ENCODE peak calls at places on chromosomes 11 and 22, in six cellular contexts. One of them, this sample, is unnamed.

GRCh38 chr11:123061403-123062157 is at the start of gene HSPA8:
- DNase-seq in MG63: peak; percentile 93
- DNase-seq in uterus: peak; percentile 65
- DNase-seq in MM.1S: peak; percentile 71
- DNase-seq in trophoblast cell: peak; percentile 58
- DNase-seq in pancreas: peak; percentile 76
- DNase-seq in this sample: peak; percentile 86

GRCh38 chr22:28249402-28249801 is 330.3 kb upstream of the PITPNB start:
- DNase-seq in MG63: no peak
- DNase-seq in uterus: no peak
- DNase-seq in MM.1S: no peak
- DNase-seq in trophoblast cell: no peak
- DNase-seq in pancreas: no peak
- DNase-seq in this sample: no peak

GRCh38 chr22:46092011-46092410 is 58.3 kb upstream of the PPARA start:
- DNase-seq in MG63: no peak
- DNase-seq in uterus: no peak
- DNase-seq in MM.1S: no peak
- DNase-seq in trophoblast cell: no peak
- DNase-seq in pancreas: peak; percentile 34
- DNase-seq in this sample: no peak

GRCh38 chr11:107203656-107204055 is 185.4 kb upstream of the GUCY1A2 start:
- DNase-seq in MG63: no peak
- DNase-seq in uterus: no peak
- DNase-seq in MM.1S: no peak
- DNase-seq in trophoblast cell: peak; percentile 81
- DNase-seq in pancreas: no peak
- DNase-seq in this sample: no peak

GRCh38 chr11:72069200-72069599 is 11.1 kb downstream of the NUMA1 start:
- DNase-seq in MG63: no peak
- DNase-seq in uterus: no peak
- DNase-seq in MM.1S: no peak
- DNase-seq in trophoblast cell: no peak
- DNase-seq in pancreas: no peak
- DNase-seq in this sample: peak; percentile 67

GRCh38 chr11:110759972-110760381 is 47.7 kb upstream of the ARHGAP20 start:
- DNase-seq in MG63: peak; percentile 83
- DNase-seq in uterus: no peak
- DNase-seq in MM.1S: no peak
- DNase-seq in trophoblast cell: no peak
- DNase-seq in pancreas: no peak
- DNase-seq in this sample: peak; percentile 34

GRCh38 chr22:29938285-29938693 is 55.3 kb downstream of the MTMR3 start:
- DNase-seq in MG63: no peak
- DNase-seq in uterus: no peak
- DNase-seq in MM.1S: no peak
- DNase-seq in trophoblast cell: peak; percentile 28
- DNase-seq in pancreas: no peak
- DNase-seq in this sample: no peak

GRCh38 chr22:19888131-19888746 is 33.6 kb upstream of the GNB1L start:
- DNase-seq in MG63: no peak
- DNase-seq in uterus: no peak
- DNase-seq in MM.1S: no peak
- DNase-seq in trophoblast cell: no peak
- DNase-seq in pancreas: peak; percentile 17
- DNase-seq in this sample: no peak

GRCh38 chr11:114159320-114159719 is 99.8 kb downstream of the ZBTB16 start:
- DNase-seq in MG63: no peak
- DNase-seq in uterus: no peak
- DNase-seq in MM.1S: no peak
- DNase-seq in trophoblast cell: no peak
- DNase-seq in pancreas: no peak
- DNase-seq in this sample: no peak

GRCh38 chr22:42972592-42973535 is 42.1 kb downstream of the PACSIN2 start:
- DNase-seq in MG63: no peak
- DNase-seq in uterus: no peak
- DNase-seq in MM.1S: no peak
- DNase-seq in trophoblast cell: peak; percentile 68
- DNase-seq in pancreas: no peak
- DNase-seq in this sample: no peak

GRCh38 chr11:104891135-104891534 is 7.1 kb downstream of the CASP12 start:
- DNase-seq in MG63: no peak
- DNase-seq in uterus: no peak
- DNase-seq in MM.1S: no peak
- DNase-seq in trophoblast cell: no peak
- DNase-seq in pancreas: no peak
- DNase-seq in this sample: no peak

GRCh38 chr11:132278801-132279574 is 908.6 kb downstream of the NTM start:
- DNase-seq in MG63: peak; percentile 3
- DNase-seq in uterus: no peak
- DNase-seq in MM.1S: peak; percentile 58
- DNase-seq in trophoblast cell: peak; percentile 9
- DNase-seq in pancreas: no peak
- DNase-seq in this sample: peak; percentile 60

GRCh38 chr11:73854680-73855079 is 22.0 kb downstream of the COA4 start:
- DNase-seq in MG63: no peak
- DNase-seq in uterus: no peak
- DNase-seq in MM.1S: no peak
- DNase-seq in trophoblast cell: peak; percentile 89
- DNase-seq in pancreas: no peak
- DNase-seq in this sample: peak; percentile 73

GRCh38 chr11:104122008-104122635 is 41.8 kb downstream of the PDGFD start:
- DNase-seq in MG63: no peak
- DNase-seq in uterus: no peak
- DNase-seq in MM.1S: no peak
- DNase-seq in trophoblast cell: no peak
- DNase-seq in pancreas: peak; percentile 21
- DNase-seq in this sample: no peak

GRCh38 chr22:36191106-36191836 is 10.3 kb downstream of the APOL4 start:
- DNase-seq in MG63: peak; percentile 90
- DNase-seq in uterus: peak; percentile 57
- DNase-seq in MM.1S: no peak
- DNase-seq in trophoblast cell: no peak
- DNase-seq in pancreas: no peak
- DNase-seq in this sample: peak; percentile 83

GRCh38 chr11:71490044-71490730 is 36.9 kb upstream of the KRTAP5-7 start:
- DNase-seq in MG63: no peak
- DNase-seq in uterus: peak; percentile 8
- DNase-seq in MM.1S: no peak
- DNase-seq in trophoblast cell: no peak
- DNase-seq in pancreas: no peak
- DNase-seq in this sample: no peak

GRCh38 chr11:76830639-76831312 is 29.9 kb upstream of the ACER3 start:
- DNase-seq in MG63: peak; percentile 76
- DNase-seq in uterus: no peak
- DNase-seq in MM.1S: no peak
- DNase-seq in trophoblast cell: no peak
- DNase-seq in pancreas: no peak
- DNase-seq in this sample: peak; percentile 84

GRCh38 chr11:65102142-65103095 is 6.4 kb downstream of the VPS51 start:
- DNase-seq in MG63: peak; percentile 56
- DNase-seq in uterus: no peak
- DNase-seq in MM.1S: no peak
- DNase-seq in trophoblast cell: no peak
- DNase-seq in pancreas: no peak
- DNase-seq in this sample: no peak

GRCh38 chr22:24594569-24595120 is 1.8 kb upstream of the LRRC75B start:
- DNase-seq in MG63: no peak
- DNase-seq in uterus: no peak
- DNase-seq in MM.1S: no peak
- DNase-seq in trophoblast cell: no peak
- DNase-seq in pancreas: peak; percentile 61
- DNase-seq in this sample: no peak

GRCh38 chr11:17498058-17498457 is 21.4 kb upstream of the ABCC8 start:
- DNase-seq in MG63: no peak
- DNase-seq in uterus: no peak
- DNase-seq in MM.1S: peak; percentile 14
- DNase-seq in trophoblast cell: no peak
- DNase-seq in pancreas: no peak
- DNase-seq in this sample: no peak

GRCh38 chr11:35487532-35488078 is 37.8 kb downstream of the PAMR1 start:
- DNase-seq in MG63: peak; percentile 33
- DNase-seq in uterus: peak; percentile 31
- DNase-seq in MM.1S: no peak
- DNase-seq in trophoblast cell: peak; percentile 22
- DNase-seq in pancreas: peak; percentile 18
- DNase-seq in this sample: peak; percentile 65

GRCh38 chr11:48141475-48142100 is 75.0 kb upstream of the OR4B1 start:
- DNase-seq in MG63: no peak
- DNase-seq in uterus: no peak
- DNase-seq in MM.1S: no peak
- DNase-seq in trophoblast cell: no peak
- DNase-seq in pancreas: no peak
- DNase-seq in this sample: peak; percentile 81

GRCh38 chr11:108518581-108518980 is 20.4 kb upstream of the POGLUT3 start:
- DNase-seq in MG63: no peak
- DNase-seq in uterus: no peak
- DNase-seq in MM.1S: no peak
- DNase-seq in trophoblast cell: peak; percentile 86
- DNase-seq in pancreas: no peak
- DNase-seq in this sample: no peak

GRCh38 chr11:70755410-70756158 is 357.3 kb downstream of the CTTN start:
- DNase-seq in MG63: peak; percentile 67
- DNase-seq in uterus: peak; percentile 21
- DNase-seq in MM.1S: peak; percentile 58
- DNase-seq in trophoblast cell: peak; percentile 87
- DNase-seq in pancreas: peak; percentile 60
- DNase-seq in this sample: peak; percentile 80

GRCh38 chr11:11985016-11985715 is 23.3 kb downstream of the DKK3 start:
- DNase-seq in MG63: no peak
- DNase-seq in uterus: no peak
- DNase-seq in MM.1S: no peak
- DNase-seq in trophoblast cell: peak; percentile 84
- DNase-seq in pancreas: no peak
- DNase-seq in this sample: peak; percentile 83
- H3K9me3 ChIP-seq in MG63: peaks cover 14% of the 10 kb centered on the region
- H3K9me3 ChIP-seq in uterus: no peaks in the 10 kb centered on the region
- H3K9me3 ChIP-seq in MM.1S: no peaks in the 10 kb centered on the region
- H3K9me3 ChIP-seq in trophoblast cell: peaks cover 5% of the 10 kb centered on the region
- H3K9me3 ChIP-seq in pancreas: no peaks in the 10 kb centered on the region
- H3K9me3 ChIP-seq in this sample: no peaks in the 10 kb centered on the region

GRCh38 chr11:1241706-1242105 is 18.8 kb downstream of the MUC5B start:
- DNase-seq in MG63: no peak
- DNase-seq in uterus: no peak
- DNase-seq in MM.1S: no peak
- DNase-seq in trophoblast cell: no peak
- DNase-seq in pancreas: no peak
- DNase-seq in this sample: no peak
- H3K9me3 ChIP-seq in MG63: no peaks in the 10 kb centered on the region
- H3K9me3 ChIP-seq in uterus: no peaks in the 10 kb centered on the region
- H3K9me3 ChIP-seq in MM.1S: no peaks in the 10 kb centered on the region
- H3K9me3 ChIP-seq in trophoblast cell: peaks cover 54% of the 10 kb centered on the region
- H3K9me3 ChIP-seq in pancreas: no peaks in the 10 kb centered on the region
- H3K9me3 ChIP-seq in this sample: no peaks in the 10 kb centered on the region

GRCh38 chr22:11307996-11308395 is 4220.0 kb upstream of the OR11H1 start:
- DNase-seq in MG63: no peak
- DNase-seq in uterus: no peak
- DNase-seq in MM.1S: no peak
- DNase-seq in trophoblast cell: no peak
- DNase-seq in pancreas: no peak
- DNase-seq in this sample: no peak
- H3K9me3 ChIP-seq in MG63: no peaks in the 10 kb centered on the region
- H3K9me3 ChIP-seq in uterus: no peaks in the 10 kb centered on the region
- H3K9me3 ChIP-seq in MM.1S: no peaks in the 10 kb centered on the region
- H3K9me3 ChIP-seq in trophoblast cell: peaks cover 43% of the 10 kb centered on the region
- H3K9me3 ChIP-seq in pancreas: no peaks in the 10 kb centered on the region
- H3K9me3 ChIP-seq in this sample: peaks cover 10% of the 10 kb centered on the region

DNA sequence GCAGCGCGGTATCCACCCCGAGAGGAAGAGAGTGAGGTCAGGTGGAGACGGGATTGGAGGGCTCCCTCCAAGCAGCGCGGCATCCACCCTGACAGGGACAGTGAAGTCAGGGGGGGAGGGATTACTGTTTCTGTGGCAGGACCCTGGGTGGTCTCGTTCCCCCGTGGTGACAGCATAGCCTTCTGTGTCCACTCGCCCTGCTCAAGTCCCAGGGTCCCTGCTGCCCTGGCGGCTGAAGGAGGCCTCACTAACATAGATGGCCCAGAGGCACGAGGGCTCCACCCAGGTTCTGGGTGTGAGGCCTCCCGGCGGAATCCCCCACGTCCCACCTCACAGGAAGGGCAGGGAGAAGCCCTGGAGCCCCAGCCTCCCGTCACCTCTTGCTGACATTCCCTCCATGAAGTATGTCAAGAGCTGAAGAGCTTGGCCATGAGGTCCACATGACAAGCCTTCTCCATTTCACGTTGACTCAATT is 636.1 kb downstream of the BRD1 start:
- DNase-seq in MG63: no peak
- DNase-seq in uterus: no peak
- DNase-seq in MM.1S: no peak
- DNase-seq in trophoblast cell: no peak
- DNase-seq in pancreas: no peak
- DNase-seq in this sample: no peak
- H3K9me3 ChIP-seq in MG63: no peaks in the 10 kb centered on the region
- H3K9me3 ChIP-seq in uterus: no peaks in the 10 kb centered on the region
- H3K9me3 ChIP-seq in MM.1S: no peaks in the 10 kb centered on the region
- H3K9me3 ChIP-seq in trophoblast cell: peaks cover 10% of the 10 kb centered on the region
- H3K9me3 ChIP-seq in pancreas: no peaks in the 10 kb centered on the region
- H3K9me3 ChIP-seq in this sample: no peaks in the 10 kb centered on the region

GRCh38 chr11:8870461-8871282 is 40.3 kb upstream of the AKIP1 start:
- DNase-seq in MG63: peak; percentile 68
- DNase-seq in uterus: peak; percentile 66
- DNase-seq in MM.1S: peak; percentile 56
- DNase-seq in trophoblast cell: peak; percentile 53
- DNase-seq in pancreas: peak; percentile 56
- DNase-seq in this sample: peak; percentile 70
- H3K9me3 ChIP-seq in MG63: no peaks in the 10 kb centered on the region
- H3K9me3 ChIP-seq in uterus: no peaks in the 10 kb centered on the region
- H3K9me3 ChIP-seq in MM.1S: no peaks in the 10 kb centered on the region
- H3K9me3 ChIP-seq in trophoblast cell: no peaks in the 10 kb centered on the region
- H3K9me3 ChIP-seq in pancreas: no peaks in the 10 kb centered on the region
- H3K9me3 ChIP-seq in this sample: no peaks in the 10 kb centered on the region

GRCh38 chr22:48803171-48803992 is 1024.3 kb downstream of the BRD1 start:
- DNase-seq in MG63: no peak
- DNase-seq in uterus: no peak
- DNase-seq in MM.1S: no peak
- DNase-seq in trophoblast cell: no peak
- DNase-seq in pancreas: no peak
- DNase-seq in this sample: no peak
- H3K9me3 ChIP-seq in MG63: no peaks in the 10 kb centered on the region
- H3K9me3 ChIP-seq in uterus: no peaks in the 10 kb centered on the region
- H3K9me3 ChIP-seq in MM.1S: no peaks in the 10 kb centered on the region
- H3K9me3 ChIP-seq in trophoblast cell: no peaks in the 10 kb centered on the region
- H3K9me3 ChIP-seq in pancreas: no peaks in the 10 kb centered on the region
- H3K9me3 ChIP-seq in this sample: no peaks in the 10 kb centered on the region

GRCh38 chr22:48338793-48339705 is 1488.6 kb downstream of the BRD1 start:
- DNase-seq in MG63: no peak
- DNase-seq in uterus: no peak
- DNase-seq in MM.1S: no peak
- DNase-seq in trophoblast cell: no peak
- DNase-seq in pancreas: no peak
- DNase-seq in this sample: no peak
- H3K9me3 ChIP-seq in MG63: no peaks in the 10 kb centered on the region
- H3K9me3 ChIP-seq in uterus: no peaks in the 10 kb centered on the region
- H3K9me3 ChIP-seq in MM.1S: no peaks in the 10 kb centered on the region
- H3K9me3 ChIP-seq in trophoblast cell: peaks cover 2% of the 10 kb centered on the region
- H3K9me3 ChIP-seq in pancreas: no peaks in the 10 kb centered on the region
- H3K9me3 ChIP-seq in this sample: no peaks in the 10 kb centered on the region

GRCh38 chr22:33227791-33228190 is 169.6 kb upstream of the SYN3 start:
- DNase-seq in MG63: no peak
- DNase-seq in uterus: no peak
- DNase-seq in MM.1S: no peak
- DNase-seq in trophoblast cell: no peak
- DNase-seq in pancreas: no peak
- DNase-seq in this sample: no peak
- H3K9me3 ChIP-seq in MG63: peaks cover 19% of the 10 kb centered on the region
- H3K9me3 ChIP-seq in uterus: peaks cover 23% of the 10 kb centered on the region
- H3K9me3 ChIP-seq in MM.1S: no peaks in the 10 kb centered on the region
- H3K9me3 ChIP-seq in trophoblast cell: peaks cover 2% of the 10 kb centered on the region
- H3K9me3 ChIP-seq in pancreas: peaks cover 3% of the 10 kb centered on the region
- H3K9me3 ChIP-seq in this sample: peaks cover 3% of the 10 kb centered on the region